ENCODE peak calls at places on chromosome 11, in seven cellular contexts. I, T, G, A, J, H and N are unnamed samples.

GRCh38 chr11:57792060-57792541 is 30.5 kb downstream of the CTNND1 start:
- DNase-seq in J (peak; percentile 76), G (peak; percentile 67), H (no peak), A (no peak), I (no peak), T (peak; percentile 50), N (no peak)

GRCh38 chr11:19980957-19981669 is 179.2 kb downstream of the DBX1 start:
- DNase-seq in H (peak; percentile 16), G (no peak), A (no peak), T (no peak), J (no peak), I (peak; percentile 61), N (no peak)

GRCh38 chr11:97937501-97937900 is 1083.2 kb upstream of the CNTN5 start:
- DNase-seq in A (no peak), H (no peak), I (peak; percentile 0), T (no peak), J (no peak), G (no peak), N (no peak)

GRCh38 chr11:8693555-8693954 is 11.0 kb downstream of the RPL27A start:
- DNase-seq in G (no peak), J (no peak), A (no peak), T (no peak), H (no peak), I (no peak), N (no peak)

GRCh38 chr11:41301023-41301422 is 158.4 kb downstream of the LRRC4C start:
- DNase-seq in A (no peak), H (no peak), I (no peak), G (no peak), J (no peak), T (no peak), N (no peak)

GRCh38 chr11:103358251-103358650 is 249.0 kb downstream of the DYNC2H1 start:
- DNase-seq in I (no peak), A (no peak), G (no peak), T (peak; percentile 72), J (no peak), H (no peak), N (no peak)

GRCh38 chr11:11856638-11857037 is 14.9 kb downstream of the USP47 start:
- DNase-seq in H (no peak), J (no peak), T (no peak), G (no peak), I (no peak), A (no peak), N (no peak)

GRCh38 chr11:18392434-18393321 is 1.7 kb upstream of the LDHA start:
- DNase-seq in J (peak; percentile 35), T (no peak), G (no peak), A (no peak), I (no peak), H (no peak), N (no peak)

GRCh38 chr11:103659138-103659734 is 377.2 kb upstream of the DDI1 start:
- DNase-seq in A (no peak), G (no peak), T (peak; percentile 38), H (no peak), J (no peak), I (no peak), N (no peak)

GRCh38 chr11:82038151-82038550 is 695.5 kb downstream of the FAM181B start:
- DNase-seq in I (no peak), A (no peak), J (no peak), H (no peak), T (no peak), G (no peak), N (no peak)

GRCh38 chr11:118694771-118695170 is 15.3 kb upstream of the TREH start:
- DNase-seq in T (no peak), H (no peak), I (no peak), J (no peak), G (no peak), A (no peak), N (no peak)

GRCh38 chr11:71340076-71340606 is 87.8 kb upstream of the SHANK2 start:
- DNase-seq in H (no peak), J (no peak), A (no peak), G (no peak), T (no peak), I (no peak), N (no peak)

GRCh38 chr11:69344570-69345145 is 50.7 kb downstream of the MYEOV start:
- DNase-seq in G (no peak), T (no peak), I (no peak), H (no peak), J (peak; percentile 3), A (no peak), N (no peak)

GRCh38 chr11:8709002-8709672 is 26.5 kb downstream of the RPL27A start:
- DNase-seq in H (no peak), G (no peak), I (peak; percentile 88), A (no peak), T (peak; percentile 90), J (no peak), N (no peak)

GRCh38 chr11:76768091-76769047 is 14.8 kb upstream of the TSKU start:
- DNase-seq in H (no peak), I (no peak), A (no peak), G (no peak), J (peak; percentile 22), T (peak; percentile 20), N (no peak)

GRCh38 chr11:61699737-61700160 is 19.6 kb downstream of the DAGLA start:
- DNase-seq in G (no peak), A (no peak), J (no peak), H (peak; percentile 80), I (no peak), T (no peak), N (peak; percentile 79)

GRCh38 chr11:65861165-65861505 is 902 bp downstream of the MUS81 start:
- DNase-seq in I (no peak), J (no peak), A (no peak), H (no peak), G (no peak), T (no peak), N (no peak)

GRCh38 chr11:45450189-45450588 is 164.0 kb upstream of the SYT13 start:
- DNase-seq in I (no peak), H (no peak), J (no peak), T (peak; percentile 86), G (no peak), A (no peak), N (no peak)

GRCh38 chr11:96097844-96098421 is 174.0 kb upstream of the MTMR2 start:
- DNase-seq in G (no peak), A (no peak), J (no peak), H (no peak), T (peak; percentile 36), I (no peak), N (no peak)

GRCh38 chr11:86674965-86675364 is 2.5 kb upstream of the ME3 start:
- DNase-seq in I (no peak), T (no peak), A (no peak), G (no peak), H (no peak), J (no peak), N (no peak)

GRCh38 chr11:99098751-99099150 is 78.0 kb downstream of the CNTN5 start:
- DNase-seq in H (no peak), G (no peak), T (no peak), J (no peak), I (no peak), A (no peak), N (no peak)

GRCh38 chr11:77819921-77820564 is 479 bp downstream of the RSF1 start:
- DNase-seq in I (no peak), T (peak; percentile 14), J (peak; percentile 52), A (peak; percentile 63), G (peak; percentile 22), H (peak; percentile 27), N (no peak)

GRCh38 chr11:110689306-110689705 is 22.9 kb downstream of the ARHGAP20 start:
- DNase-seq in J (no peak), T (no peak), I (no peak), H (no peak), A (no peak), G (no peak), N (no peak)

GRCh38 chr11:32006799-32007388 is 84.0 kb upstream of the RCN1 start:
- DNase-seq in T (peak; percentile 50), H (peak; percentile 9), J (no peak), G (no peak), A (peak; percentile 33), I (peak; percentile 32), N (peak; percentile 2)

GRCh38 chr11:42770444-42771065 is 541.2 kb upstream of the API5 start:
- DNase-seq in I (peak; percentile 10), J (peak; percentile 4), G (no peak), H (no peak), T (peak; percentile 25), A (peak; percentile 32), N (no peak)

GRCh38 chr11:66562907-66563583 is 5.4 kb downstream of the CTSF start:
- DNase-seq in T (no peak), H (no peak), J (no peak), I (no peak), A (no peak), G (no peak), N (no peak)

GRCh38 chr11:110196241-110196754 is 100.1 kb downstream of the RDX start:
- DNase-seq in A (no peak), G (no peak), J (no peak), H (no peak), T (peak; percentile 99), I (peak; percentile 62), N (no peak)

GRCh38 chr11:121112498-121113455 is 11.7 kb downstream of the TECTA start:
- DNase-seq in T (peak; percentile 71), G (peak; percentile 19), A (peak; percentile 54), H (peak; percentile 76), J (peak; percentile 28), I (peak; percentile 43), N (peak; percentile 73)

GRCh38 chr11:67113231-67113721 is 5.8 kb upstream of the KDM2A start:
- DNase-seq in T (no peak), G (no peak), J (peak; percentile 22), H (no peak), I (no peak), A (no peak), N (no peak)

GRCh38 chr11:94782446-94782845 is 14.3 kb downstream of the AMOTL1 start:
- DNase-seq in H (no peak), G (no peak), T (no peak), I (no peak), A (no peak), J (no peak), N (no peak)